ENCODE peak calls at places on chromosomes 4 and X, in ten cellular contexts. S is H9; B is cardiac muscle cell; L is PC-3; X is HL-60; D is vagina; P is foreskin keratinocyte; M is CD4-positive, alpha-beta T cell; V is heart left ventricle; Q is tibial artery. U is an unnamed sample.

GRCh38 chrX:46573331-46573895 is at the start of gene CHST7:
- DNase-seq in P (peak; percentile 39), X (no peak), D (no peak), S (peak; percentile 78), M (peak; percentile 61), V (peak; percentile 83), B (peak; percentile 79), Q (peak; percentile 76), L (peak; percentile 76), U (peak; percentile 61)

GRCh38 chr4:3486556-3487270 is 23.6 kb downstream of the DOK7 start:
- DNase-seq in L (no peak), P (no peak), S (no peak), V (no peak), Q (no peak), X (no peak), B (no peak), M (no peak), D (no peak), U (no peak)

GRCh38 chrX:35726176-35726575 is 72.0 kb upstream of the MAGEB16 start:
- DNase-seq in P (no peak), S (no peak), B (peak; percentile 29), M (no peak), D (no peak), V (no peak), Q (no peak), L (peak; percentile 34), X (no peak), U (peak; percentile 0)

GRCh38 chrX:125646195-125646594 is 326.5 kb downstream of the TEX13C start:
- DNase-seq in S (no peak), P (no peak), V (no peak), B (no peak), X (no peak), L (peak; percentile 1), D (no peak), M (no peak), Q (no peak), U (no peak)

GRCh38 chrX:46791927-46792825 is 33.3 kb upstream of the SLC9A7 start:
- DNase-seq in P (peak; percentile 91), Q (no peak), M (no peak), S (peak; percentile 52), B (peak; percentile 88), X (peak; percentile 31), D (no peak), L (peak; percentile 96), V (no peak), U (peak; percentile 75)

GRCh38 chrX:46587753-46588171 is 14.2 kb downstream of the CHST7 start:
- DNase-seq in D (no peak), P (no peak), Q (no peak), S (no peak), X (no peak), L (no peak), V (no peak), M (no peak), B (peak; percentile 58), U (no peak)

GRCh38 chr4:125520258-125520990 is 205.7 kb downstream of the FAT4 start:
- DNase-seq in L (no peak), V (no peak), P (no peak), S (no peak), B (peak; percentile 81), X (no peak), M (no peak), Q (no peak), D (no peak), U (no peak)

GRCh38 chr4:24643774-24644520 is 59.6 kb upstream of the DHX15 start:
- DNase-seq in P (peak; percentile 11), Q (no peak), S (no peak), M (no peak), V (no peak), D (no peak), B (peak; percentile 44), L (peak; percentile 30), X (no peak), U (no peak)

GRCh38 chr4:155762351-155762750 is 3.5 kb downstream of the GUCY1B1 start:
- DNase-seq in P (no peak), Q (no peak), S (no peak), M (no peak), L (no peak), V (no peak), X (no peak), D (no peak), B (no peak), U (no peak)

GRCh38 chrX:106783716-106784115 is 18.8 kb upstream of the TBC1D8B start:
- DNase-seq in X (no peak), D (no peak), Q (no peak), M (no peak), P (no peak), L (no peak), S (peak; percentile 50), B (no peak), V (no peak), U (no peak)
- TF ChIP-seq CTCF in X (no peak), D (no peak), Q (no peak), M (no peak), P (no peak), L (no peak), S (no peak), B (no peak), V (no peak), U (no peak)

GRCh38 chr4:25861422-25861926 is 1.3 kb downstream of the SEL1L3 start:
- DNase-seq in D (no peak), B (peak; percentile 67), M (no peak), S (no peak), L (peak; percentile 30), V (no peak), X (no peak), P (peak; percentile 34), Q (no peak), U (no peak)

GRCh38 chr4:25863347-25863784 is 578 bp upstream of the SEL1L3 start:
- DNase-seq in V (no peak), D (no peak), X (no peak), S (peak; percentile 71), M (no peak), Q (no peak), P (no peak), L (peak; percentile 3), B (peak; percentile 11), U (no peak)

GRCh38 chr4:25863906-25864418 is 1.2 kb upstream of the SEL1L3 start:
- DNase-seq in V (no peak), X (no peak), S (peak; percentile 52), L (no peak), M (no peak), B (no peak), Q (no peak), P (no peak), D (no peak), U (no peak)

GRCh38 chr4:25861951-25862410 is 807 bp downstream of the SEL1L3 start:
- DNase-seq in V (no peak), X (no peak), D (no peak), P (peak; percentile 42), L (peak; percentile 49), B (peak; percentile 46), S (peak; percentile 48), Q (no peak), M (no peak), U (peak; percentile 24)

DNA sequence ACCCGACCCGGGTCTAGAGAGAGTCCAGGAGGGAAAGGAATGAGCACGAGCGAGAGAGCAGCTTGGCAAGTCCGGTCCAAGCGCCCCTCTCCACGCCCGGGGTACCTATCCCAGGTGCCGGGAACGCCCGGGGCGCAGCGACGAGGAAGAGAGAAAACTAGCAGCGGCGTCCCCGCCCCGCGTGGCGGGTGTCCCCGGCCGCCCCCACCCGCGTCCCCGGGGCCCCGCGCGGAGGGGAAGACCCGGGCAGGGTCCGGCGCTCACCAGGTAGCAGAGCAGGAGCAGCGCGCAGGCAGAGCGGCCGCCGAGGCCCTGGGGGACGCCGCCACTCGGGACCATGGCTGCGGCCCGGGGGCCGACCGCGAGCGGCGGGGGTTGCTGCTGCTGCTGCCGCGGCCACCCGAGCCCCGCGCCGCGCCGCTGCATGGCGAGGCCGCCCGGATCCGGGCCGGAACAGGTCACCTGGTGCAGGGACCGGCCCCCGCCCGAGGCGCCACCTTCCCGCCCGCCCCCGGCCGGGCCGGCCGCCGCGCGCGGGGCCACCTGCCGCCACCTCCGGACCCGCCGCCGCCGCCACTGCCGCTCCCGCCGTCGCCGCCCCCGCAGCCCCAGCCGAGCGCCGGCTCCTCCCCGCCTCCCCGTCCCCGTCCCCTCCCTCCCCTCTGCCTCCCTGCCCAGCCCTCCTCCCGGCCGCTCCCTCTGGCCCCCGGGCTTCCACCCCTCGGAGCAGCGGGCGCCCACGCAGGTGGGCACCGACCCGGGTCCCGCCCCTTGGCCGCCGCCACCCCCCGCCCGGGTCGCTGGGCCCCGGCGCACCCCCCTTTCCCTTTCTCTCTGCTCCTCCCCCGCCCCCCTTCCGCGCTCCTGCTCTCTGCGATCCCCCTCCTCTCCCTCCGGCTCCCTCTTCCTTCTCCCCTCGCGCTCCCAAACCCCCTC is at the start of gene SEL1L3:
- DNase-seq in D (no peak), X (no peak), Q (no peak), B (peak; percentile 38), M (peak; percentile 55), V (peak; percentile 29), S (peak; percentile 68), L (peak; percentile 27), P (no peak), U (peak; percentile 30)
- H3K27ac ChIP-seq in D (peak within 1 kb of the TSS; percentile 31), X (peak within 1 kb of the TSS; percentile 33), Q (no peak within 1 kb of the TSS), B (no peak within 1 kb of the TSS), M (peak within 1 kb of the TSS; percentile 55), V (no peak within 1 kb of the TSS), S (no peak within 1 kb of the TSS), L (peak within 1 kb of the TSS; percentile 35), P (no peak within 1 kb of the TSS), U (peak within 1 kb of the TSS; percentile 51)

GRCh38 chr4:60682901-60683300 is 517.2 kb upstream of the ADGRL3 start:
- DNase-seq in D (no peak), M (no peak), X (no peak), V (no peak), P (no peak), L (peak; percentile 65), Q (no peak), B (no peak), S (no peak), U (no peak)
- TF ChIP-seq CTCF in D (no peak), M (no peak), X (no peak), V (no peak), P (no peak), L (no peak), Q (no peak), B (no peak), S (no peak), U (no peak)

GRCh38 chr4:158825443-158826036 is 56.7 kb downstream of the FNIP2 start:
- DNase-seq in D (no peak), Q (no peak), S (no peak), L (no peak), V (no peak), M (no peak), P (no peak), B (no peak), X (no peak), U (no peak)
- H3K27ac ChIP-seq in D (no peak overlapping the region), Q (peak overlapping the region; percentile 62), S (no peak overlapping the region), L (peak overlapping the region; percentile 91), V (peak overlapping the region; percentile 37), M (no peak overlapping the region), P (no peak overlapping the region), B (peak overlapping the region; percentile 87), X (no peak overlapping the region), U (no peak overlapping the region)

DNA sequence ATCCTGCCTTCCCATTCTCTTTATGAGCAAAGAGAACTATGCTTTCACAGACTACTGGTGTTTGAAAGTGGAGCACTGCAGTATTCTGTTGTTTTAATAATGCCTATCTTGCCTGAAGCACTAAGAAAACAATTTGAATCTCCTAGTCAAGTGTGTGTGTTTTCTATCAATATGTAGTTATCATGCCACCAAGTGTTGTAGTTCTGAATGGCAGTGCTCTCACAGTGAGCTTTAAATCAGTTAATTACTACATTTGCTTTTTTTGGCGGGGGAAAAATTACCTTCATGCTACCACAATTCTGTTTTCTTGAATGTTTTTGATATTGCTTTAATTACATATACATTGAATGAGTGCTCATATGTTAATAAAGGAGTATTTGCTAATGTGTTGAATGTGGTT is 143.6 kb upstream of the FAM47A start:
- DNase-seq in V (no peak), X (no peak), S (no peak), D (no peak), M (no peak), P (no peak), L (no peak), B (no peak), Q (no peak), U (no peak)
- TF ChIP-seq CTCF in V (no peak), X (no peak), S (peak; percentile 70), D (no peak), M (no peak), P (no peak), L (no peak), B (no peak), Q (no peak), U (no peak)